ENCODE peak calls at places on chromosome 12, in four cellular contexts. S, W, M and C are unnamed samples.
A peak's percentile ranks its signal among the peaks of the same experiment; 100 is the strongest.

GRCh38 chr12:13436696-13437391 is 240.3 kb downstream of the EMP1 start:
- DNase-seq in S (peak; percentile 45), W (no peak), M (no peak), C (no peak)

GRCh38 chr12:107304588-107305532 is 211.5 kb upstream of the CRY1 start:
- DNase-seq in S (no peak), W (no peak), M (no peak), C (no peak)

GRCh38 chr12:110684322-110684836 is 4.5 kb downstream of the HVCN1 start:
- DNase-seq in S (no peak), W (no peak), M (no peak), C (no peak)

GRCh38 chr12:116790066-116790465 is 52.0 kb downstream of the RNFT2 start:
- DNase-seq in S (no peak), W (no peak), M (no peak), C (no peak)

GRCh38 chr12:120115692-120116442 is 686 bp downstream of the RAB35 start:
- DNase-seq in S (no peak), W (peak; percentile 62), M (no peak), C (no peak)

GRCh38 chr12:55058776-55059175 is 39.0 kb downstream of the NEUROD4 start:
- DNase-seq in S (no peak), W (no peak), M (no peak), C (no peak)

GRCh38 chr12:103632554-103633216 is 45.6 kb downstream of the STAB2 start:
- DNase-seq in S (peak; percentile 39), W (peak; percentile 56), M (peak; percentile 10), C (no peak)

GRCh38 chr12:88946377-88946997 is 366.2 kb upstream of the KITLG start:
- DNase-seq in S (peak; percentile 41), W (no peak), M (peak; percentile 63), C (no peak)

GRCh38 chr12:52249511-52250047 is 16.5 kb downstream of the KRT7 start:
- DNase-seq in S (no peak), W (no peak), M (no peak), C (no peak)

GRCh38 chr12:123720141-123720814 is 8.1 kb downstream of the ATP6V0A2 start:
- DNase-seq in S (no peak), W (no peak), M (no peak), C (no peak)

GRCh38 chr12:104519190-104519857 is 62.6 kb downstream of the CHST11 start:
- DNase-seq in S (no peak), W (no peak), M (no peak), C (peak; percentile 58)

GRCh38 chr12:6280053-6280469 is 30.4 kb upstream of the PLEKHG6 start:
- DNase-seq in S (peak; percentile 68), W (peak; percentile 70), M (peak; percentile 80), C (no peak)

GRCh38 chr12:89211456-89211855 is 140.8 kb downstream of the DUSP6 start:
- DNase-seq in S (no peak), W (no peak), M (no peak), C (no peak)

GRCh38 chr12:29521951-29522350 is 24.5 kb upstream of the OVCH1 start:
- DNase-seq in S (peak; percentile 24), W (no peak), M (no peak), C (no peak)

GRCh38 chr12:68225576-68226476 is at the start of gene IL26:
- DNase-seq in S (no peak), W (no peak), M (no peak), C (no peak)

GRCh38 chr12:57086951-57087688 is 1.8 kb upstream of the NAB2 start:
- DNase-seq in S (peak; percentile 86), W (peak; percentile 94), M (peak; percentile 80), C (peak; percentile 88)

GRCh38 chr12:77087427-77087826 is 22.1 kb upstream of the E2F7 start:
- DNase-seq in S (peak; percentile 84), W (no peak), M (no peak), C (no peak)

GRCh38 chr12:32331133-32331532 is 68.2 kb upstream of the FGD4 start:
- DNase-seq in S (no peak), W (no peak), M (no peak), C (no peak)

GRCh38 chr12:114396153-114396868 is 9.6 kb downstream of the TBX5 start:
- DNase-seq in S (no peak), W (no peak), M (no peak), C (no peak)

GRCh38 chr12:124359671-124360581 is 65.0 kb downstream of the RFLNA start:
- DNase-seq in S (no peak), W (peak; percentile 83), M (no peak), C (no peak)

GRCh38 chr12:51326762-51327439 is 2.9 kb upstream of the BIN2 start:
- DNase-seq in S (peak; percentile 59), W (peak; percentile 68), M (no peak), C (no peak)

GRCh38 chr12:76236640-76237039 is 111.6 kb downstream of the BBS10 start:
- DNase-seq in S (peak; percentile 73), W (no peak), M (no peak), C (no peak)

GRCh38 chr12:51898937-51899336 is 8.4 kb upstream of the ACVRL1 start:
- DNase-seq in S (no peak), W (no peak), M (no peak), C (no peak)